ENCODE peak calls at places on chromosomes 7 and 10, in six cellular contexts. X, K, D, C, T and F are unnamed samples.

GRCh38 chr7:110514973-110515372 is 576.0 kb upstream of the LRRN3 start:
- DNase-seq in D (no peak), K (no peak), T (no peak), X (no peak), C (no peak), F (no peak)

GRCh38 chr10:82757907-82758306 is 882.9 kb downstream of the NRG3 start:
- DNase-seq in D (no peak), K (no peak), C (no peak), X (no peak), T (no peak), F (no peak)

GRCh38 chr7:50610521-50611277 is 45.5 kb upstream of the DDC start:
- DNase-seq in C (peak), D (peak), K (no peak), X (peak), T (no peak), F (peak)

GRCh38 chr7:143900230-143900766 is 1.7 kb downstream of the TCAF1 start:
- DNase-seq in X (peak), D (peak), T (no peak), C (peak), K (no peak), F (no peak)

GRCh38 chr7:22810843-22811242 is 11.8 kb downstream of the TOMM7 start:
- DNase-seq in T (no peak), X (no peak), D (no peak), K (no peak), C (no peak), F (no peak)

GRCh38 chr10:33252794-33253203 is 81.7 kb downstream of the NRP1 start:
- DNase-seq in D (peak), T (no peak), K (no peak), C (no peak), X (peak), F (peak)

GRCh38 chr10:104209575-104210198 is 22.5 kb downstream of the CFAP43 start:
- DNase-seq in T (no peak), X (peak), C (peak), D (peak), K (peak), F (peak)

GRCh38 chr10:44383749-44384600 is 922 bp downstream of the CXCL12 start:
- DNase-seq in D (no peak), T (no peak), X (peak), K (peak), C (no peak), F (no peak)

GRCh38 chr10:103193107-103193819 is at the start of gene NT5C2:
- DNase-seq in C (peak), T (peak), D (peak), X (peak), K (peak), F (peak)

GRCh38 chr10:100714566-100714950 is 30.8 kb upstream of the PAX2 start:
- DNase-seq in T (no peak), X (no peak), C (no peak), K (no peak), D (no peak), F (no peak)

GRCh38 chr7:134515569-134516468 is 11.5 kb upstream of the AKR1B10 start:
- DNase-seq in C (peak), D (peak), T (peak), X (peak), K (no peak), F (peak)

GRCh38 chr10:17120711-17121110 is 8.9 kb downstream of the CUBN start:
- DNase-seq in D (no peak), T (no peak), K (peak), X (no peak), C (no peak), F (no peak)

GRCh38 chr10:99569253-99569939 is 36.7 kb downstream of the NKX2-3 start:
- DNase-seq in D (no peak), T (no peak), K (no peak), C (no peak), X (no peak), F (no peak)

GRCh38 chr10:79308969-79309665 is 38.2 kb upstream of the PPIF start:
- DNase-seq in K (no peak), T (no peak), C (no peak), X (no peak), D (no peak), F (no peak)

GRCh38 chr7:48118041-48118440 is 29.0 kb downstream of the UPP1 start:
- DNase-seq in C (no peak), K (no peak), T (no peak), X (no peak), D (no peak), F (no peak)

GRCh38 chr10:124083740-124084397 is 9.5 kb downstream of the CHST15 start:
- DNase-seq in T (no peak), K (no peak), D (no peak), C (no peak), X (no peak), F (no peak)

GRCh38 chr7:27181795-27182275 is 3.2 kb downstream of the HOXA11 start:
- DNase-seq in C (no peak), T (peak), D (no peak), X (no peak), K (no peak), F (no peak)

GRCh38 chr7:108152198-108152597 is 22.0 kb upstream of the LAMB4 start:
- DNase-seq in T (no peak), K (no peak), C (no peak), X (no peak), D (no peak), F (no peak)

GRCh38 chr7:155755026-155755425 is 57.2 kb downstream of the SHH start:
- DNase-seq in D (no peak), C (no peak), T (no peak), X (no peak), K (no peak), F (no peak)

GRCh38 chr7:149838992-149839408 is 825 bp downstream of the ZNF862 start:
- DNase-seq in T (no peak), K (peak), X (peak), D (peak), C (no peak), F (no peak)

GRCh38 chr10:132469197-132469942 is 68.2 kb upstream of the INPP5A start:
- DNase-seq in X (no peak), C (no peak), K (no peak), T (no peak), D (peak), F (no peak)

DNA sequence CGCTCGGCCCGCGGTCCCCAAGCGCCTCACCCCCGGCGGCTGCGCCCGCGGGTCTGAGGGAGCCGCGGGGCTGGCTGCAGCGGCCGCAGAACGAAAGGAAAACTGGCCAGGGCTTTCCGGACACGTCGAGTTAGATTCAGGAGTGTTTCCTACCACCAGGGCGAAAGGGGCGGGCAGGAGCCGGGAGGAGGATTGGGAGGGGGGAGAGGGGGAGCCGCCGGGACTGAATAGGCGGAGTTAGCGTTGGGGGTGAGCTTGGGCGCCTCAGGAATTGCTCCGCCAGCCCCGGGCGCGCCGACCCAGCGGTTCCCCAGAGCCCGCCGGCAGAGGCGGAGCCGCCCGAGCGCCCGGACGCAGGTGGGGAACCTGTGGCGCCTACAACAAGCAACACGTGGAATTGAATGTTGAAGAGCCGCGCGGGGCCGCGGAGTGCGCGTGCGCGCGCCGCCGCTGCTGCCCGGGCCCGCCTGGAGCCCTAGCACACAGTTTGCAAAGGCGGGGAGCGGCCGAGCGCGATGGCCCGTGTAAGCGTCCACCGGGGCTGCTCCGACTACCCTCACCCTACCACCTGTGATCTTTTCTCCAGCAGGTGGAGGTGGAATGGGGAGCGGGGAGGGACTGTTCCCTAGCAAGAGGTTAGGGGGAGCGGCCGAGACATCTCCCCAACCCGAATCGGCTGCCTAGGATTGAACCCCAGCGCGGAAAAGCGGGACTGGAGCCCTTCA is at the start of gene CADPS2:
- DNase-seq in D (peak), T (peak), X (peak), K (peak), C (no peak), F (peak)
- TF ChIP-seq POLR2A in D (peak), T (peak), X (no peak), K (peak), C (no peak), F (peak)

GRCh38 chr10:9621216-9621615 is 1396.5 kb upstream of the CELF2 start:
- DNase-seq in T (no peak), X (peak), C (no peak), K (no peak), D (no peak), F (no peak)

DNA sequence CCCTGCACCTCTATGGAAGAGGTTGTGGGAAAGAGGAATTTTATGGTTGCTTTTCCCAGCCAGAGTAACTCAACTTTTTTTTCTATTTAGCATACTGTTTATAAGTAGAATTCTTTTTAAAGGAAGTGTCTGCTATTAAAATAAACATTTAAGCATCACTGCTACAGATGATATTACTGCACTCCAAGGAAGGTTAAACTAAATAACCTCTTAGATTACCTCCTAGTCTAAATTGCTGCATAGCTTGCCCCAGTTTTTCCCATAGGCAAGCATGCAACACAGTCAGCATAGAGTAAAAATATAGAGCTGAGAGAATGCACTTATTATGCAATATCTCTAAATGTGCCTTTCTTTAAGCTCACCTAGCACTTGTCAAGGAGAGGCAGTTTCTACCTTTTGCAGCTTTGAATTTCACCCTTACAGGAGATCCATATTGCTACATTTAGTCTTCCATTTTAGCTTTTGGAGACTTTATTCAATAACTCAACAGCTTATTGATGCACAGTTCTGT is 1392.4 kb upstream of the CELF2 start:
- DNase-seq in C (no peak), D (no peak), K (no peak), T (no peak), X (peak), F (no peak)
- TF ChIP-seq POLR2A in C (no peak), D (no peak), K (no peak), T (no peak), X (no peak), F (no peak)

GRCh38 chr10:80454526-80455460 is 683 bp downstream of the TSPAN14 start:
- DNase-seq in T (no peak), D (peak), K (peak), X (no peak), C (peak), F (peak)
- TF ChIP-seq POLR2A in T (no peak), D (no peak), K (no peak), X (no peak), C (peak), F (no peak)

DNA sequence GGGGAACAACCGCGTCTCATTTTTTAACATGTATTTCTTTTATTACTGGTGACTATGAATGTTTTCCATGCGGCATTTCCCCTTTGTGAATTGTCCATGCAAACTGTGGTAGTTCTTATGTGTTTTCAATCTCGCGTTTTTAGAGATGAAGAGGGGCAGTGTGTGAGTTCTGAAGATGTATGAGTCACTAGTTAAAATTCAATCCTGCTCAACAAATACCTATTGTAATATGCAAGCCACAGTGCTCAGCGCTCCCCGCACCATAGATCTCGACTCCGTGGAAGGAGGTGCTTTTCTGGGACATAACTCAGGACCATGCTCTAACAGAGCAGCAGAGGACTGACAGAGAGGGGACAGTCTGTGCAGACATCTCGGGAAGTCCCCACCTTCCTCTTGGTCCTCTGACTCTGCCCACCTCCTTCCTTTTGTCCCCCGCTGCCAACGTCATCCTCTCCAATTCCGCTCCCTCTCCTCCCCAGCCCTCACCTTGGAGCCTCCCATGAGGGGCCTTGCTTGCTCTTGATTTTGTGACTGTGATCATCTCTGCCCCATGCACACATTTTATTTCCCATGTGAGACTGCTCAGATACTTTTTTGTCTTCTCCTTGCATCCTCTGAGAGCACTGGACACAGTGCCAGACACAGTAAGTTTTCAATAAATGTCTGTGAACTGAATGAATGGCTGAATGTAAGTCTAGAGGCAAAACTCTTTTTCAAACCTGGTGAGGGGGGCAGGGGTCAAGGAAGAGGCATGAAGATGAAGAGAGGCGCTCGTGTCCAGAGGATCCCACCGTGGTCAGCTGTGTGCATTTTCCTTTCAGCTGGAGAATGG is 42.7 kb upstream of the PLEKHA1 start:
- DNase-seq in D (no peak), C (no peak), T (no peak), K (no peak), X (no peak), F (no peak)
- TF ChIP-seq POLR2A in D (no peak), C (no peak), T (no peak), K (no peak), X (no peak), F (no peak)

GRCh38 chr7:131540491-131541162 is 15.8 kb downstream of the PODXL start:
- DNase-seq in C (no peak), X (no peak), T (peak), D (peak), K (peak), F (no peak)
- TF ChIP-seq POLR2A in C (no peak), X (no peak), T (no peak), D (no peak), K (no peak), F (no peak)

DNA sequence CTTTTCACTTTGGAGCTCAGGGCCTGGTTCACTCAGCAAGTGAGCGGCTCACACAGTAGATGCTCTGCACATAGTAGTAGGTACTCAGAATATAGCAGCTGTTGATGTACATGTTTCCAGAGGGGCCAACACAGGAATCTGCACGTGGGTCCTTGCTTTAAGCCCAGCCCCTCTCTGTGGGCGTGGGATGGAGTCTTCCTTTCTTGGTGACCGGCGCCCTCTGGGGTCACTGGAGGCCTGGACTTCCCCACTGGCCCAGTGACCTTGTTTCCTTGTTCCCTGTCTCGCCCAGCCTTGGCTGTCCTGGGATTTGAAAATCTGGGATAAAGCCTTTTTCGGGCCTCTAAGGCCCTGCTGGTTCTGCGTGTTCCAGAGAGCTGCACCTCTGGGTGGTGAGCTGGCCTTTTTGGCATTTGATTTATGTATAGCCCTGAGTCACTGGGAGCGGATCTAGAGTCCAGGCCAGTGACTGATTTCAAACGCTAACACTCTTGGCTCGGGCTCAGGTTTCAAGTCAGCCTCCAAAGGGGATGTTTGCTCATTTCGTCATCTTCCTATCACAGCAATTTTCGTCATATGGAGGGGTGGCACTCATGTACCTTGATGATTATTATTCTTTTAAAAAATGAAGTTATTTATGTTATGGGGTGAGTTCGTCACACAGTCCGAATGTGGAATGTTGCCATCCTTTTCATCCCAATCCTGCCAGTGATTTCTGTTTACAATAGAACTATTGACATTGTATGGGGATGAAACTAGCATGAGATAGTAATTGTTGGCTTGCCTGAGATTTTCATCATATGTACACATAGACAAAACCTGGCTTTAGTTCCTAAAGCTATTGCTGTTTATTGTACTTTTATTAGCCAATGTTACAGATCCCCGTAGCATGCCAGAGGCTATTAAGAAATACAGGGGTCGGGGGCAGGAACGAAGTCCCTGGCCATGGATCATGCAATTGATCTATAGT is 65.5 kb downstream of the CUX1 start:
- DNase-seq in K (peak), T (peak), C (peak), D (peak), X (peak), F (peak)
- TF ChIP-seq POLR2A in K (no peak), T (peak), C (no peak), D (no peak), X (peak), F (no peak)

GRCh38 chr10:69217119-69217754 is 2.9 kb upstream of the HKDC1 start:
- DNase-seq in K (no peak), X (peak), C (no peak), T (no peak), D (peak), F (peak)

GRCh38 chr10:69220510-69220909 is 378 bp downstream of the HKDC1 start:
- DNase-seq in C (no peak), X (no peak), K (no peak), D (no peak), T (no peak), F (no peak)

GRCh38 chr10:69222157-69223027 is 2.3 kb downstream of the HKDC1 start:
- DNase-seq in C (peak), X (peak), T (peak), D (peak), K (peak), F (peak)

GRCh38 chr10:69218831-69219230 is 1.3 kb upstream of the HKDC1 start:
- DNase-seq in C (no peak), K (no peak), X (no peak), D (no peak), T (no peak), F (no peak)

GRCh38 chr10:69220041-69220451 is at the start of gene HKDC1:
- DNase-seq in K (no peak), T (no peak), C (no peak), X (no peak), D (no peak), F (no peak)
- TF ChIP-seq POLR2A in K (no peak), T (no peak), C (no peak), X (no peak), D (no peak), F (no peak)

DNA sequence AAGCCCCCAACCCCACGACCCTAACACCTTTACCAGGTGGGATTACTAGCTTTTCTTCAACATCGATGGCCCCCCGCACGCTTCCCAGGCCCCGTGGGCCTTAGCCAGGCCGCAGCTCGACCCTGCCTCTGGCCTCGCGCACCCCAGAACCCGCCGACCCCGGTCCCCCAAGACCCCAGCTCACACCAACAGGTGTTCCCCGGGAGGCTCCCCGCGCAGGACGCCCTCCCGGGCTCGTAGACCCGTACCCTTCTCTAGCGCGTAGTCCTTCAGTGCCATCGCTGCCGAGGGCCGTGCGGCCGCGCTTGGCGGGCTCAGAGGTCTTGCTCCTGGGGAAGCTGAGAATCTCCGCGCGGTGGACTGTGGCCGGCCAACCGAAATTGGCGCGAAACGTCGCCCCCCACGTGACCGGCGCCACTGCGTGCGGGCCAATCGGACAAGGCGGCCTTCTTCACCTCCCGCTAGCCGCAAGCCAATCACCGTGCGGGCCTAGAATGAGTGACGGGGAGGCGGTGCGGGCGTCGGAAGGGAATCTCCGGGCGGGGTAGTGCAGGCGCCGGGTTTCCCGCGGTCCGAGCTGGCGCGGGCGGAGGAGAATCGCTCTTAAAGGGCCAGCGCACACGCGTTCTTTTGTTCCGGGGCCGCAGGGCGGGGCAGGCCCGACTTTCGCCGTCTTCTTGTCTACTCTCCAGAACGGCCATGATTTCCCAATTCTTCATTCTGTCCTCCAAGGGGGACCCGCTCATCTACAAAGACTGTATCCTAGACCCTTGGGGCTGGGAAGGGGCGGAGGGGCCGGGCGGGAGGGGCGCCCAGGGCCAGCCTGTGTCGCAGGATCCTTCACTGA is at the start of the genes AP4M1 and MCM7:
- DNase-seq in D (peak), C (peak), K (peak), X (peak), T (peak), F (peak)
- TF ChIP-seq POLR2A in D (peak), C (peak), K (no peak), X (peak), T (no peak), F (peak)